ENCODE peak calls at places on chromosomes 6 and 20, in nine cellular contexts. G, B, V, Q, I, C, M, W and D are unnamed samples.

GRCh38 chr20:51121901-51122412 is 99.0 kb upstream of the KCNG1 start:
- ATAC-seq in I (no peak), G (no peak), M (no peak), C (no peak), W (no peak), Q (no peak), B (peak; percentile 81), V (no peak), D (no peak)

GRCh38 chr6:135555550-135555949 is 58.0 kb upstream of the AHI1 start:
- ATAC-seq in B (no peak), G (no peak), M (no peak), I (no peak), C (no peak), V (no peak), W (no peak), Q (no peak), D (no peak)

GRCh38 chr20:10910535-10911239 is 236.9 kb upstream of the JAG1 start:
- ATAC-seq in Q (no peak), C (no peak), G (peak; percentile 81), W (no peak), I (no peak), V (no peak), B (no peak), M (no peak), D (no peak)

GRCh38 chr6:34418367-34418766 is 7.5 kb downstream of the RPS10 start:
- ATAC-seq in W (no peak), I (no peak), C (no peak), B (no peak), V (no peak), G (no peak), Q (no peak), M (no peak), D (no peak)

GRCh38 chr6:53250761-53251672 is 97.7 kb downstream of the ELOVL5 start:
- ATAC-seq in B (peak; percentile 30), C (no peak), Q (no peak), I (no peak), W (no peak), G (peak; percentile 78), V (no peak), M (no peak), D (peak; percentile 18)

GRCh38 chr20:16821211-16822089 is 73.3 kb downstream of the OTOR start:
- ATAC-seq in B (peak; percentile 57), Q (peak; percentile 76), V (peak; percentile 55), C (peak; percentile 88), G (no peak), M (no peak), I (peak; percentile 39), W (peak; percentile 74), D (peak; percentile 38)

GRCh38 chr6:118680452-118681095 is 29.2 kb upstream of the CEP85L start:
- ATAC-seq in G (no peak), C (no peak), I (peak; percentile 91), M (peak; percentile 65), V (peak; percentile 90), B (no peak), W (peak; percentile 72), Q (no peak), D (peak; percentile 96)

GRCh38 chr6:39214120-39214813 is 15.0 kb downstream of the KCNK5 start:
- ATAC-seq in V (no peak), I (no peak), C (peak; percentile 30), M (no peak), Q (no peak), B (no peak), G (no peak), W (no peak), D (no peak)

GRCh38 chr20:40563296-40563950 is 125.6 kb downstream of the MAFB start:
- ATAC-seq in C (no peak), M (no peak), V (no peak), G (no peak), W (no peak), Q (peak; percentile 64), I (no peak), B (no peak), D (no peak)

GRCh38 chr6:156776470-156776840 is 723 bp upstream of the ARID1B start:
- ATAC-seq in W (no peak), I (no peak), V (no peak), M (no peak), Q (no peak), B (no peak), C (no peak), G (no peak), D (no peak)

GRCh38 chr6:156336096-156336495 is 441.1 kb upstream of the ARID1B start:
- ATAC-seq in M (no peak), W (peak; percentile 81), V (no peak), C (peak; percentile 97), G (no peak), Q (peak; percentile 38), B (no peak), I (no peak), D (no peak)

GRCh38 chr20:3843490-3843889 is 3.1 kb upstream of the MAVS start:
- ATAC-seq in V (no peak), I (no peak), W (no peak), B (peak; percentile 13), M (no peak), Q (no peak), C (no peak), G (no peak), D (no peak)

GRCh38 chr6:7058250-7058923 is 49.4 kb upstream of the RREB1 start:
- ATAC-seq in I (no peak), B (peak; percentile 97), Q (peak; percentile 93), W (no peak), M (no peak), C (peak; percentile 97), G (no peak), V (peak; percentile 92), D (peak; percentile 93)

GRCh38 chr6:137588472-137588871 is 94.3 kb upstream of the OLIG3 start:
- ATAC-seq in V (no peak), W (no peak), C (peak; percentile 63), B (no peak), I (no peak), Q (no peak), M (no peak), G (no peak), D (no peak)

GRCh38 chr6:89596484-89596883 is 42.1 kb downstream of the LYRM2 start:
- ATAC-seq in Q (no peak), W (no peak), G (no peak), M (no peak), B (no peak), V (peak; percentile 67), C (no peak), I (peak; percentile 34), D (peak; percentile 63)

GRCh38 chr20:64102647-64103354 is 4.6 kb downstream of the NPBWR2 start:
- ATAC-seq in B (peak; percentile 59), M (no peak), V (no peak), I (no peak), C (peak; percentile 6), Q (no peak), W (no peak), G (no peak), D (no peak)

GRCh38 chr20:37892001-37892400 is 10.9 kb upstream of the VSTM2L start:
- ATAC-seq in C (no peak), W (no peak), Q (no peak), V (no peak), G (no peak), I (no peak), M (no peak), B (no peak), D (no peak)

GRCh38 chr6:160781298-160781697 is 79.3 kb downstream of the PLG start:
- ATAC-seq in M (no peak), B (no peak), C (no peak), V (no peak), W (no peak), Q (no peak), I (no peak), G (no peak), D (no peak)